ENCODE peak calls at places on chromosomes 16 and 17, in five cellular contexts. N is upper lobe of right lung, Z is fibroblast of lung, V is breast epithelium, T is adrenal gland. J is an unnamed sample.

GRCh38 chr17:65546579-65546978 is 14.9 kb downstream of the AXIN2 start:
- DNase-seq in N (no peak), Z (no peak), V (no peak), T (no peak), J (no peak)

GRCh38 chr17:43338886-43339516 is 59.8 kb upstream of the ARL4D start:
- DNase-seq in N (peak), Z (peak), V (peak), T (peak), J (no peak)

GRCh38 chr16:66874079-66874775 is 6.1 kb upstream of the PDP2 start:
- DNase-seq in N (no peak), Z (peak), V (no peak), T (no peak), J (no peak)

GRCh38 chr16:14505846-14506245 is 124.2 kb downstream of the PARN start:
- DNase-seq in N (no peak), Z (peak), V (no peak), T (no peak), J (no peak)

GRCh38 chr16:48556913-48557351 is 53.0 kb downstream of the N4BP1 start:
- DNase-seq in N (no peak), Z (peak), V (no peak), T (no peak), J (peak)

GRCh38 chr16:76583466-76583865 is 306.3 kb downstream of the CNTNAP4 start:
- DNase-seq in N (no peak), Z (peak), V (no peak), T (peak), J (no peak)

GRCh38 chr17:2101448-2102257 is 46.8 kb downstream of the HIC1 start:
- DNase-seq in N (peak), Z (no peak), V (peak), T (peak), J (peak)

GRCh38 chr17:7394452-7395191 is at the start of gene PLSCR3:
- DNase-seq in N (peak), Z (peak), V (peak), T (peak), J (peak)

GRCh38 chr16:88893127-88893968 is 26.9 kb upstream of the PABPN1L start:
- DNase-seq in N (no peak), Z (no peak), V (no peak), T (no peak), J (no peak)

DNA sequence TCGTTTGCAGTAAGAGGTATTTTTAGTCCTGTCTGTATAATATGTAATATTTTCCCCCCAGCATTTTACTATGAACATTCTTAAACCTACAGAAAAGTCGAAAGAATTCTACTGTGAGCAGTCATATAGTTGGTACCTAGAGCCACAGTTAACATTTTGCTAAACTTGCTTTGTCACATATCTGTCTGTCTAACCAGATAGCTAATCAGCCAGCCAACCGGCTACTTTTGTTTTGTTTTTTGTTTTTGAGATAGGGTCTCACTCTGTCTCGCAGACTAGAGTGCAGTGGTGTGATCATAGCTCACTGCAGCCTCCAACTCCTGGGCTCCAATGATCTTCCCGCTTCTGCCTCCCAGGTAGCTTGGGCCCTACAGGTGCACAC is 73.3 kb downstream of the ABCC1 start:
- DNase-seq in N (no peak), Z (no peak), V (no peak), T (no peak), J (no peak)
- H3K27ac ChIP-seq in N (no peak), Z (peak), V (peak), T (peak), J (peak)

GRCh38 chr17:78133971-78134898 is 3.7 kb downstream of the TMC8 start:
- DNase-seq in N (peak), Z (peak), V (no peak), T (no peak), J (no peak)
- TF ChIP-seq CTCF in N (peak), Z (peak), V (peak), T (peak), J (peak)

GRCh38 chr17:79027274-79027924 is 3.4 kb downstream of the C1QTNF1 start:
- DNase-seq in N (peak), Z (no peak), V (no peak), T (peak), J (no peak)
- H3K27ac ChIP-seq in N (peak), Z (peak), V (peak), T (peak), J (peak)

GRCh38 chr16:30430428-30430970 is 669 bp upstream of the DCTPP1 start:
- DNase-seq in N (no peak), Z (no peak), V (no peak), T (no peak), J (no peak)
- TF ChIP-seq CTCF in N (no peak), Z (no peak), V (no peak), T (no peak), J (peak)

DNA sequence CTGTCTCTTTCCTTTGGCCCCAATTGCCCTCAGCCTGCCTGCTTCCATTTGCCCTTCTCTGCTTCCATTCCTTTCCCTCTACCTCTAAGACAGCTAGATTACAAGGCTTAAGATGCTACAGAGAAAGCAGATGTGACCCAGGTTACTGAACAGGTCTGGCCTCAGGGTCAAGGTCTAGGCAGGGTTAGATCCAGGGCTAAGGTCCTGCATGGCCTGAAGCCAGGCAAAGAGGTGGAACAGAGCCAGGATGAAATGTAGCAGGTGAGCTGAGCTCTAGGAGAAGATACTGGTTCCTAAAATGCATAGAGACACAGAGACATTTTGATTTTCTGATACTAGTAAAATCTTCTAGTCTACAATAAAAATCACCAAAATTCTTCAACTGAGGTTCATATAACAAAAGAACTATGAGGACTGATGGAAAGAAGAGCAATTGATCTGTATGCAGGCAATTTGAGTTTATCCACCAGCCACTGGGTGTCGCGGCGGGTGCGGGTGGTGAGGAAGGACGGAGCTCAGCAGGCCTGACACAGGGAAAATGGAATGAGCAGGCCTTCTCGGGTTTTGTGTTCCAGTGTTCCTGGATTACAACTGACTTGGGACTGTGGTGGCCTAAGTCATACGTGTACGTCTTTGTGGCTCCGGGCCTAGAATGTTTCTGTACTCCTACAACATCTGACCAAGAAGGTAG is 95.9 kb downstream of the MYH10 start:
- DNase-seq in N (no peak), Z (no peak), V (no peak), T (no peak), J (no peak)
- H3K27ac ChIP-seq in N (no peak), Z (no peak), V (no peak), T (no peak), J (no peak)

DNA sequence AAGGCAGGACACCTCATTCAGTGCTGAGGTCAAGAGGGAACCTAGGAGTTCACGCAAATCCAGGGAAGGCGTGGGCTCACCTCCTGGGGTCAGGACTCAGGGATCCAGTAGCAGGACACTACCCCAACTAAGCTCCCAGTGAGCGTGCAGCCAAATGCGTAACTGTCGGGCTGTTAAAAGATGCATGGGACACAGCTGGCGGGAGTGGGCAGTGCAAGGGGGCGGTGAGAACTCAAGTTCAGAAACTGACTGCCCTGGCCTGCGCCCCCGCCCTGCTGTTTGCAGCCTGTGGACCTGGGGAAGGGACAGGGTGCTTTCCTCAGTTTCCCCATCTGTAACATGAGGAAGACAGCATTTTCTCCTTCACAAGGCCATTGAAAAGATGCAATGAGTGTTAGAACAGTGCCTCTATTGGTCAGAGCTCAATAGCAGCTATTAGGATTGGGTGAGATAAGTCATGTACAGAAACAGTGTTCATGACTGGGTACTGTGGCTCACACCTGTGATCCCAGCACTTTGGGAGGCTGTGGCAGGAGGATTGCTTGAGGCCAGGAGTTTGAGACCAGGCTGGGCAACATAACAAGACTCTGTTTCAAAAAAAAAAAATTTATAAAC is 20.2 kb downstream of the CDIPT start:
- DNase-seq in N (no peak), Z (no peak), V (no peak), T (no peak), J (no peak)
- TF ChIP-seq CTCF in N (no peak), Z (no peak), V (no peak), T (no peak), J (no peak)

J was measured in RWPE1.